ENCODE peak calls at places on chromosomes 11 and 22, in four cellular contexts. One of them, this sample, is unnamed.

GRCh38 chr22:37801946-37802309 is 5.8 kb upstream of the GCAT start:
- DNase-seq in WTC11: no peak
- DNase-seq in K562: no peak
- DNase-seq in SK-N-SH: peak; percentile 69
- DNase-seq in this sample: no peak

GRCh38 chr22:26453812-26454500 is 24.9 kb downstream of the ASPHD2 start:
- DNase-seq in WTC11: no peak
- DNase-seq in K562: no peak
- DNase-seq in SK-N-SH: no peak
- DNase-seq in this sample: no peak

GRCh38 chr22:20654343-20655208 is 119.3 kb upstream of the SERPIND1 start:
- DNase-seq in WTC11: no peak
- DNase-seq in K562: no peak
- DNase-seq in SK-N-SH: no peak
- DNase-seq in this sample: no peak

GRCh38 chr11:102664001-102664752 is 39.0 kb upstream of the MMP20 start:
- DNase-seq in WTC11: peak; percentile 47
- DNase-seq in K562: peak; percentile 11
- DNase-seq in SK-N-SH: no peak
- DNase-seq in this sample: peak; percentile 7

GRCh38 chr22:31661851-31662667 is at the start of gene PISD:
- DNase-seq in WTC11: peak; percentile 98
- DNase-seq in K562: peak; percentile 95
- DNase-seq in SK-N-SH: peak; percentile 96
- DNase-seq in this sample: peak; percentile 92

GRCh38 chr11:5737091-5737490 is 843 bp downstream of the OR56B1 start:
- DNase-seq in WTC11: no peak
- DNase-seq in K562: no peak
- DNase-seq in SK-N-SH: no peak
- DNase-seq in this sample: no peak

GRCh38 chr11:11045156-11045670 is 187.4 kb upstream of the ZBED5 start:
- DNase-seq in WTC11: no peak
- DNase-seq in K562: no peak
- DNase-seq in SK-N-SH: no peak
- DNase-seq in this sample: no peak

GRCh38 chr11:111765320-111765983 is 737 bp downstream of the PPP2R1B start:
- DNase-seq in WTC11: no peak
- DNase-seq in K562: no peak
- DNase-seq in SK-N-SH: no peak
- DNase-seq in this sample: no peak

GRCh38 chr11:73194593-73194992 is 23.5 kb upstream of the P2RY2 start:
- DNase-seq in WTC11: peak; percentile 12
- DNase-seq in K562: no peak
- DNase-seq in SK-N-SH: no peak
- DNase-seq in this sample: no peak

GRCh38 chr11:63813563-63814382 is 517 bp downstream of the SPINDOC start:
- DNase-seq in WTC11: peak; percentile 54
- DNase-seq in K562: peak; percentile 56
- DNase-seq in SK-N-SH: peak; percentile 88
- DNase-seq in this sample: no peak

GRCh38 chr22:45863981-45864751 is 112.8 kb downstream of the WNT7B start:
- DNase-seq in WTC11: peak; percentile 88
- DNase-seq in K562: peak; percentile 67
- DNase-seq in SK-N-SH: peak; percentile 87
- DNase-seq in this sample: peak; percentile 45

GRCh38 chr22:48863965-48864538 is 963.6 kb downstream of the BRD1 start:
- DNase-seq in WTC11: no peak
- DNase-seq in K562: no peak
- DNase-seq in SK-N-SH: no peak
- DNase-seq in this sample: no peak

GRCh38 chr11:73077454-73077853 is 64.7 kb downstream of the FCHSD2 start:
- DNase-seq in WTC11: no peak
- DNase-seq in K562: no peak
- DNase-seq in SK-N-SH: no peak
- DNase-seq in this sample: no peak

GRCh38 chr11:63813035-63813562 is at the start of gene SPINDOC:
- DNase-seq in WTC11: peak; percentile 75
- DNase-seq in K562: peak; percentile 96
- DNase-seq in SK-N-SH: peak; percentile 98
- DNase-seq in this sample: peak; percentile 47

GRCh38 chr11:16891964-16892363 is 122.2 kb downstream of the PLEKHA7 start:
- DNase-seq in WTC11: no peak
- DNase-seq in K562: no peak
- DNase-seq in SK-N-SH: no peak
- DNase-seq in this sample: no peak

GRCh38 chr11:119599864-119600593 is 129.0 kb downstream of the NECTIN1 start:
- DNase-seq in WTC11: no peak
- DNase-seq in K562: no peak
- DNase-seq in SK-N-SH: no peak
- DNase-seq in this sample: no peak

GRCh38 chr22:30873086-30873650 is 95.4 kb downstream of the MORC2 start:
- DNase-seq in WTC11: no peak
- DNase-seq in K562: no peak
- DNase-seq in SK-N-SH: peak; percentile 9
- DNase-seq in this sample: no peak

GRCh38 chr11:96760815-96761214 is 371.0 kb downstream of the JRKL start:
- DNase-seq in WTC11: no peak
- DNase-seq in K562: no peak
- DNase-seq in SK-N-SH: no peak
- DNase-seq in this sample: no peak

GRCh38 chr11:2294340-2295290 is 7.1 kb downstream of the C11orf21 start:
- DNase-seq in WTC11: no peak
- DNase-seq in K562: no peak
- DNase-seq in SK-N-SH: no peak
- DNase-seq in this sample: no peak

GRCh38 chr22:21712751-21713427 is 22.7 kb downstream of the YPEL1 start:
- DNase-seq in WTC11: peak; percentile 60
- DNase-seq in K562: peak; percentile 99
- DNase-seq in SK-N-SH: peak; percentile 88
- DNase-seq in this sample: peak; percentile 77

GRCh38 chr11:128827494-128827893 is 39.6 kb downstream of the KCNJ1 start:
- DNase-seq in WTC11: no peak
- DNase-seq in K562: no peak
- DNase-seq in SK-N-SH: no peak
- DNase-seq in this sample: no peak

GRCh38 chr11:43316451-43316850 is 4.7 kb downstream of the API5 start:
- DNase-seq in WTC11: no peak
- DNase-seq in K562: no peak
- DNase-seq in SK-N-SH: no peak
- DNase-seq in this sample: no peak

GRCh38 chr11:116857936-116858335 is 20.5 kb upstream of the APOA1 start:
- DNase-seq in WTC11: no peak
- DNase-seq in K562: no peak
- DNase-seq in SK-N-SH: peak; percentile 82
- DNase-seq in this sample: no peak

GRCh38 chr11:121422675-121423074 is 29.4 kb upstream of the SORL1 start:
- DNase-seq in WTC11: no peak
- DNase-seq in K562: no peak
- DNase-seq in SK-N-SH: no peak
- DNase-seq in this sample: no peak

GRCh38 chr22:32587449-32587848 is 112.8 kb downstream of the FBXO7 start:
- DNase-seq in WTC11: no peak
- DNase-seq in K562: no peak
- DNase-seq in SK-N-SH: no peak
- DNase-seq in this sample: no peak

GRCh38 chr11:9681583-9682372 is 17.9 kb downstream of the SWAP70 start:
- DNase-seq in WTC11: no peak
- DNase-seq in K562: no peak
- DNase-seq in SK-N-SH: no peak
- DNase-seq in this sample: peak; percentile 63

GRCh38 chr11:33835143-33835878 is 56.6 kb downstream of the LMO2 start:
- DNase-seq in WTC11: no peak
- DNase-seq in K562: peak; percentile 33
- DNase-seq in SK-N-SH: peak; percentile 39
- DNase-seq in this sample: peak; percentile 33

GRCh38 chr11:73625690-73626318 is 20.6 kb upstream of the PLEKHB1 start:
- DNase-seq in WTC11: peak; percentile 83
- DNase-seq in K562: peak; percentile 83
- DNase-seq in SK-N-SH: peak; percentile 81
- DNase-seq in this sample: peak; percentile 59

GRCh38 chr11:126700773-126701554 is 299.6 kb downstream of the KIRREL3 start:
- DNase-seq in WTC11: no peak
- DNase-seq in K562: no peak
- DNase-seq in SK-N-SH: no peak
- DNase-seq in this sample: no peak
- TF ChIP-seq FOXJ3 in WTC11: no peak
- TF ChIP-seq FOXJ3 in K562: no peak
- TF ChIP-seq FOXJ3 in SK-N-SH: no peak
- TF ChIP-seq FOXJ3 in this sample: no peak

GRCh38 chr11:68306636-68307035 is 5.8 kb upstream of the LRP5 start:
- DNase-seq in WTC11: no peak
- DNase-seq in K562: no peak
- DNase-seq in SK-N-SH: no peak
- DNase-seq in this sample: no peak
- TF ChIP-seq FOXJ3 in WTC11: no peak
- TF ChIP-seq FOXJ3 in K562: no peak
- TF ChIP-seq FOXJ3 in SK-N-SH: no peak
- TF ChIP-seq FOXJ3 in this sample: no peak

GRCh38 chr11:132992838-132993680 is 539.2 kb downstream of the OPCML start:
- DNase-seq in WTC11: no peak
- DNase-seq in K562: no peak
- DNase-seq in SK-N-SH: peak; percentile 63
- DNase-seq in this sample: no peak
- TF ChIP-seq FOXJ3 in WTC11: no peak
- TF ChIP-seq FOXJ3 in K562: no peak
- TF ChIP-seq FOXJ3 in SK-N-SH: no peak
- TF ChIP-seq FOXJ3 in this sample: no peak

DNA sequence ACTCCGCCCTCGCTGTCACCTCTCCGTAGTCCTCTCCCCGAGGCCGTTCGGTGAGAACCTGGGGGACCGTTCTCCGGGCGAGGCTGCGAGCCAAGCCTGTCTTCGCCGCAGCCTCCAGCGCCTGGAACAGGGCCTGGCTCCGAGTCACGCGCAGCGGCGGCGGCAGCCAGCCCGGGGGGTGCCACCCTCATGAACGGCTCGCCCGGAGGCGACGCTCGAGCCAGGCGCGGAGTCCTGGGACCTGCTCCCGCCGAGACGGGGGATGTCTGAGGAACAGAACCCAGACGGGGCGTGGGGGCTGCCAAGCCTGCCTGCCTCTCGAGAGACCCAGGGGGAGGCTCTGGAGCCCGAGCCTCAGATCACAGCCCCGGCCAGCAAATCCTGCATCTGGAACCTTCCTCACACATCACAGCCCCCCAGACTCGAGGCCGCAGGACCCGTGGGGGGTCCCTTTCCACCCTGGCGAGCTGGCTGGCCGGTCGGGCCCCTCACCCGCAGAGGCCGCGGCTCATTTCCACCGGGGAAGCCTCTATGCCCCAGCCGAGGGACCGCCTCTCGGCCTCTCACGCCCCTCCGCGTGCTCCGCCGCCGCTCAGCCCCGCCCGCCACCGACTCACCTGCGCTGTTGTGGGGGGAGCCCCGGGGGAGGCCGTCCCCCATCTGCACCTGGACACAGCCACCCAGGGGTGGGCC is 4.1 kb downstream of the SHISA8 start:
- DNase-seq in WTC11: no peak
- DNase-seq in K562: no peak
- DNase-seq in SK-N-SH: peak; percentile 67
- DNase-seq in this sample: no peak
- TF ChIP-seq FOXJ3 in WTC11: no peak
- TF ChIP-seq FOXJ3 in K562: no peak
- TF ChIP-seq FOXJ3 in SK-N-SH: no peak
- TF ChIP-seq FOXJ3 in this sample: no peak

DNA sequence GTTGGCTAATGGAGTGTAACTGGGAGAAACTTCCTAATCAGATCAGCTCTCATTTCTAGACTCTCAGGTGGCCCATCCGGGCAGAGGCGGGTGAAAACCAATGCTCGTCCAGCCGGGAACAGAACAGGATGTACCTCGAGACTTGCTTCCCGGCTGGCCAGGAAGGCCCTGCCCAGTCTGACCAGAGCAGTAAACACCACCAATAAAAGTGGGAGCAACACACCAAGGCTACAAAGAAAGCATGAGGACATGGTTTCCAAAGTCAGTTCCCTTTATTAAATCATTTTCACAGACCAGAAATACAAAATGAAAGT is 940 bp upstream of the TNKS1BP1 start:
- DNase-seq in WTC11: no peak
- DNase-seq in K562: no peak
- DNase-seq in SK-N-SH: peak; percentile 51
- DNase-seq in this sample: no peak
- TF ChIP-seq FOXJ3 in WTC11: no peak
- TF ChIP-seq FOXJ3 in K562: no peak
- TF ChIP-seq FOXJ3 in SK-N-SH: no peak
- TF ChIP-seq FOXJ3 in this sample: no peak

GRCh38 chr11:114059278-114059983 is at the start of gene ZBTB16:
- DNase-seq in WTC11: peak; percentile 79
- DNase-seq in K562: no peak
- DNase-seq in SK-N-SH: peak; percentile 74
- DNase-seq in this sample: no peak
- TF ChIP-seq FOXJ3 in WTC11: no peak
- TF ChIP-seq FOXJ3 in K562: no peak
- TF ChIP-seq FOXJ3 in SK-N-SH: no peak
- TF ChIP-seq FOXJ3 in this sample: no peak

This sample was measured in HepG2.